ENCODE peak calls at places on chromosomes 12 and 14, in four cellular contexts. F, V, K and U are unnamed samples.

GRCh38 chr12:85955127-85955526 is 81.0 kb downstream of the NTS start:
- DNase-seq in F (no peak), V (no peak), K (peak), U (no peak)

GRCh38 chr12:57280234-57281062 is 29.5 kb upstream of the STAC3 start:
- DNase-seq in F (peak), V (peak), K (no peak), U (no peak)

GRCh38 chr12:43284441-43284840 is 267.6 kb downstream of the ADAMTS20 start:
- DNase-seq in F (no peak), V (no peak), K (no peak), U (no peak)

GRCh38 chr12:32444895-32445294 is 45.5 kb downstream of the FGD4 start:
- DNase-seq in F (no peak), V (peak), K (no peak), U (no peak)

GRCh38 chr12:128140551-128140950 is 126.4 kb upstream of the TMEM132C start:
- DNase-seq in F (no peak), V (no peak), K (no peak), U (no peak)

GRCh38 chr14:106039400-106039799 is 513.0 kb downstream of the TMEM121 start:
- DNase-seq in F (peak), V (no peak), K (peak), U (no peak)

GRCh38 chr14:69650948-69651369 is 39.6 kb downstream of the SUSD6 start:
- DNase-seq in F (no peak), V (no peak), K (no peak), U (no peak)

GRCh38 chr12:46124132-46124847 is 133.9 kb upstream of the SCAF11 start:
- DNase-seq in F (no peak), V (no peak), K (no peak), U (no peak)

GRCh38 chr12:118398878-118399277 is 22.5 kb downstream of the SUDS3 start:
- DNase-seq in F (no peak), V (no peak), K (no peak), U (no peak)

GRCh38 chr12:127515941-127516340 is 751.0 kb upstream of the TMEM132C start:
- DNase-seq in F (no peak), V (no peak), K (no peak), U (no peak)

GRCh38 chr12:82838123-82838522 is 151.4 kb downstream of the TMTC2 start:
- DNase-seq in F (no peak), V (no peak), K (no peak), U (no peak)

GRCh38 chr12:114457620-114458019 is 51.7 kb upstream of the TBX5 start:
- DNase-seq in F (no peak), V (no peak), K (no peak), U (no peak)

GRCh38 chr12:106987846-106988245 is 900 bp upstream of the MTERF2 start:
- DNase-seq in F (no peak), V (no peak), K (no peak), U (no peak)

GRCh38 chr12:24561882-24562760 is 386.8 kb downstream of the BCAT1 start:
- DNase-seq in F (peak), V (no peak), K (peak), U (peak)

GRCh38 chr12:85759217-85759616 is 77.0 kb downstream of the RASSF9 start:
- DNase-seq in F (no peak), V (no peak), K (no peak), U (no peak)

GRCh38 chr12:106583578-106584103 is 837 bp downstream of the RFX4 start:
- DNase-seq in F (no peak), V (no peak), K (peak), U (peak)

GRCh38 chr12:51524386-51524901 is 66.6 kb upstream of the SCN8A start:
- DNase-seq in F (no peak), V (no peak), K (peak), U (no peak)

GRCh38 chr12:44000309-44000952 is 164.6 kb downstream of the TMEM117 start:
- DNase-seq in F (peak), V (peak), K (peak), U (peak)

DNA sequence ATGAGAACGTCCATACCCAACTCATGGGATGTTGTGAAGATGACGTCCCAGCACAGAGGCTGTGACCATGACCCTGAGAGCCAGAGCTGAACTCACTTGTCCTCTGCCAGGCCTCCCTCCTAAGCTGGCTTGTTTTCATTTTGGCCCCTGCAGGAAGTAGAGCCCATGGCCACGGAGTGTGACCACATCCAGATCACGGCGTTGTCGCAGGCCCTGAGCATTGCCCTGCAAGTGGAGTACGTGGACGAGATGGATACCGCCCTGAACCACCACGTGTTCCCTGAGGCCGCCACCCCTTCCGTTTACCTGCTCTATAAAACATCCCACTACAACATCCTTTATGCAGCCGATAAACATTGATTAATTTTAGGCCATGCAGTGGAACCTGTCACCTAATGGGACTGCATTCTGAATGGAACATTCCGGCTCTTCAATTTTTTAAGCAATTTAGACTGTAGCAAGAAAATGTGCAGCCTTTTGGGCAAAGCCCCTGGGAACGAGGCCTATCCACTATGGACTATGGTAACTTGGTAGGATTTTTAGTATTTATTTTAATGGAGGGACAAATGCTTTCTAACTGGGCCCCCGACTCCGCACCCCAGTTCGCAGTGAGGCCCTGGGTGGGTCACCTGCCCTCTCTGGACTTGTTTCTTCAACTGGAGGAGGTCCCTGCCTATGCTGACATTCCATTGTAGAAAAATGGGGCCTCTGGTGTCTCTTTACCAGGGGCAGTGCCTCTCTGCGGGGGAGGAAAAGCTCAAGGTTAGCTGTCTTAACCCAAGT is 19.6 kb downstream of the OTUB2 start:
- DNase-seq in F (no peak), V (no peak), K (no peak), U (no peak)
- TF ChIP-seq FOXJ3 in F (no peak), V (no peak), K (no peak), U (no peak)

GRCh38 chr12:47413806-47414205 is 292.0 kb downstream of the RPAP3 start:
- DNase-seq in F (no peak), V (no peak), K (no peak), U (no peak)

GRCh38 chr12:47411961-47412360 is 293.9 kb downstream of the RPAP3 start:
- DNase-seq in F (no peak), V (no peak), K (no peak), U (no peak)

GRCh38 chr12:47412837-47413236 is 293.0 kb downstream of the RPAP3 start:
- DNase-seq in F (no peak), V (no peak), K (no peak), U (no peak)

GRCh38 chr12:47415054-47415453 is 290.8 kb downstream of the RPAP3 start:
- DNase-seq in F (no peak), V (no peak), K (no peak), U (no peak)

GRCh38 chr12:47414511-47414910 is 291.3 kb downstream of the RPAP3 start:
- DNase-seq in F (no peak), V (no peak), K (no peak), U (no peak)
- TF ChIP-seq FOXJ3 in F (no peak), V (no peak), K (no peak), U (no peak)

DNA sequence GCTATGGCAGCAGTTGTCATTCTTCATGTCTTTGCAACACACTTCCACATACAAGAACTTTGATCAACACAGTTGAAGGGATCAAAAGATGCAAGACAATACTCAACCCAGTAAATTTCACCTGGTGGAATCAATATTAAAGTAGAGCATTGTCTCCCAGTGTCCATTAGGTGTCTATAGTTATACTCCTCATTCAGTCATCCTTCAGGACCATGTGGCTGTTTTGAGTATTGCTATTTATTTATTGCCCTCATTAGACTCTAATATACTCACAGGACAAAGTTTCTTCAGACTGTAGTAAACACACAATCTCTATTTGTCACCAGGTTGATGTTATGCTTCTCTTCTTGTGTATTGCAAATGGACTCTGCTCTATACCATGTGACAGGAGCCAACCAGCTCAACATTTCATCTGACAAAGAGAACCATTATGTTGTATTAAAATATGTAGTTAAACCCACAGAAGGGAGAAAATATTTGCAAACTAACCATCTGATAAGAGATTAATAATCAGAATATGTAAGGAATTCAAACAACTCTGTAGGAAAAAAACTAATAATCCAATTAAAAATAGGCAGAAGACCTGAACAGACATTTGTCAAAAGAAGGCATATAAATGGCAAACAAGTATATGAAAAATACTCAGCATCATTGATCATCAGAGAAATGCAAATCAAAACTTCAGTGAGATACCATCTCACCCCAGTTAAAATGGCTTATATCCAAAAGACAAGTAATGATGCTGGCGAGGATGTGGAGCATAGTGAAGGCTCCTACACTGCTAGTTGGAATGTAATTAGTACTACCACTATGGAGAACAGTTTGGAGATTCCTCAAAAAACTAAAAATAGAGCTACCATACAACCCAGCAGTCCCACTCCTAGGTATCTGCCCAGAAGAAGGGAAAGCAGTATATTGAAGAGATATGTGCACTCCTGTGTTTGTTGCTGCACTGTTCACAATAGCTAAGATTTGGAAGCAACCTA is 146.3 kb downstream of the TGFB3 start:
- DNase-seq in F (peak), V (peak), K (no peak), U (no peak)
- TF ChIP-seq FOXJ3 in F (no peak), V (no peak), K (no peak), U (no peak)

GRCh38 chr12:89087149-89087834 is 265.0 kb downstream of the DUSP6 start:
- DNase-seq in F (no peak), V (no peak), K (no peak), U (no peak)
- TF ChIP-seq FOXJ3 in F (no peak), V (no peak), K (no peak), U (no peak)

GRCh38 chr14:70658899-70659298 is 17.2 kb downstream of the TTC9 start:
- DNase-seq in F (no peak), V (no peak), K (no peak), U (no peak)
- TF ChIP-seq FOXJ3 in F (no peak), V (no peak), K (no peak), U (no peak)

GRCh38 chr12:90888316-90888715 is 66.7 kb downstream of the CCER1 start:
- DNase-seq in F (no peak), V (no peak), K (no peak), U (no peak)
- TF ChIP-seq FOXJ3 in F (no peak), V (no peak), K (no peak), U (no peak)

GRCh38 chr12:91579516-91580263 is 397.1 kb upstream of the DCN start:
- DNase-seq in F (no peak), V (no peak), K (no peak), U (no peak)
- TF ChIP-seq FOXJ3 in F (no peak), V (no peak), K (no peak), U (no peak)